ENCODE peak calls at places on chromosome 7, in four cellular contexts. P is IMR-90, C is activated B cell treated with CpG ODN at 0.5 μM for 24 hours, X is AG04450. F is an unnamed sample.

GRCh38 chr7:55552320-55553086 is 19.8 kb downstream of the VOPP1 start:
- DNase-seq in P (peak; percentile 90), C (no peak), X (no peak), F (peak; percentile 86)

GRCh38 chr7:1111156-1111555 is 23.2 kb downstream of the GPER1 start:
- DNase-seq in P (no peak), C (no peak), X (no peak), F (no peak)

GRCh38 chr7:129228633-129229032 is 3.8 kb downstream of the AHCYL2 start:
- DNase-seq in P (no peak), C (no peak), X (no peak), F (no peak)

GRCh38 chr7:22660732-22661131 is 66.3 kb upstream of the IL6 start:
- DNase-seq in P (no peak), C (no peak), X (no peak), F (no peak)

GRCh38 chr7:155007947-155008346 is 5.0 kb upstream of the PAXIP1 start:
- DNase-seq in P (no peak), C (no peak), X (no peak), F (no peak)

GRCh38 chr7:104156842-104157277 is 51.0 kb downstream of the ORC5 start:
- DNase-seq in P (peak; percentile 57), C (no peak), X (no peak), F (no peak)

GRCh38 chr7:105678811-105679495 is 97.7 kb upstream of the EFCAB10 start:
- DNase-seq in P (peak; percentile 50), C (peak; percentile 42), X (no peak), F (peak; percentile 82)

GRCh38 chr7:55024776-55025175 is 6.0 kb downstream of the EGFR start:
- DNase-seq in P (peak; percentile 65), C (no peak), X (no peak), F (no peak)

GRCh38 chr7:78218051-78218450 is 419.5 kb downstream of the PHTF2 start:
- DNase-seq in P (peak; percentile 79), C (no peak), X (no peak), F (no peak)

GRCh38 chr7:98671733-98672331 is 54.7 kb downstream of the NPTX2 start:
- DNase-seq in P (no peak), C (no peak), X (no peak), F (no peak)

GRCh38 chr7:38224392-38224791 is 46.3 kb downstream of the STARD3NL start:
- DNase-seq in P (peak; percentile 25), C (no peak), X (no peak), F (no peak)

GRCh38 chr7:20407585-20408466 is 77.1 kb downstream of the ITGB8 start:
- DNase-seq in P (peak; percentile 43), C (no peak), X (no peak), F (no peak)

GRCh38 chr7:18815261-18815840 is 302.1 kb downstream of the TWIST1 start:
- DNase-seq in P (no peak), C (no peak), X (no peak), F (no peak)

GRCh38 chr7:81299272-81299671 is 380.4 kb upstream of the SEMA3C start:
- DNase-seq in P (peak; percentile 96), C (no peak), X (peak; percentile 78), F (no peak)

DNA sequence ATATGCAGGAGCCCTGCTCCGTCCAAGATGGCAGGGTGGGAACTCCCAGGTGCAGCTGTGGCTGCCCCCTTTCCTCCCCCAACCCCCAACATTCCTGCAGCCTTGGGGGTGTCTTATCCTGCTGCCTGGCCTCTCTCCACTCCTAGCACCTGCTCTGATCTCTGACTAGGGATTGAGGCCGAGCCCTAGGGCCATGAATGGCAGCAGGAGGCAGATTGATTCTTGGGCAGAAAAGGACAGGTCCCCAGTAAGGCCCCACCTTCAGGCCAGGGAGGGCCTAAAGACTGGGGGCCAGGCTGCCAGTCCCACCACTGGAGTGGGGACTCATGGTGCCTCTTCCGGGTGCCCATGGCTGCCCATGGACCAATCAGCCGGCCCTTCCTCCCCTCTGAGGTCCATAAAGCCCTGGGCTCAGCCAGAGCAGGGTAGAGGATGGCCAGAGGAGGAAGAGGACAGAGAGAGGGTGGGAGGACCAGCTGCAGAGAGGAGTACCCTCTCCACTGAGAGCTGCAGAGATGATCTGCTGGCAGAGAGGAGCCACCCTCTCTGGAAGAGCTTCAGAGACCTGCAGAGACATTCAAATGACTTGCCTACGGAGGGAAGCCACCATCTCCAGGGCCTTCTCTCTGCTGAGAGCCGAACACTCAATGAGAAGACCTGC is 8.3 kb upstream of the COA1 start:
- DNase-seq in P (no peak), C (no peak), X (no peak), F (no peak)
- TF ChIP-seq CTCF in P (no peak), C (no peak), X (no peak), F (no peak)

DNA sequence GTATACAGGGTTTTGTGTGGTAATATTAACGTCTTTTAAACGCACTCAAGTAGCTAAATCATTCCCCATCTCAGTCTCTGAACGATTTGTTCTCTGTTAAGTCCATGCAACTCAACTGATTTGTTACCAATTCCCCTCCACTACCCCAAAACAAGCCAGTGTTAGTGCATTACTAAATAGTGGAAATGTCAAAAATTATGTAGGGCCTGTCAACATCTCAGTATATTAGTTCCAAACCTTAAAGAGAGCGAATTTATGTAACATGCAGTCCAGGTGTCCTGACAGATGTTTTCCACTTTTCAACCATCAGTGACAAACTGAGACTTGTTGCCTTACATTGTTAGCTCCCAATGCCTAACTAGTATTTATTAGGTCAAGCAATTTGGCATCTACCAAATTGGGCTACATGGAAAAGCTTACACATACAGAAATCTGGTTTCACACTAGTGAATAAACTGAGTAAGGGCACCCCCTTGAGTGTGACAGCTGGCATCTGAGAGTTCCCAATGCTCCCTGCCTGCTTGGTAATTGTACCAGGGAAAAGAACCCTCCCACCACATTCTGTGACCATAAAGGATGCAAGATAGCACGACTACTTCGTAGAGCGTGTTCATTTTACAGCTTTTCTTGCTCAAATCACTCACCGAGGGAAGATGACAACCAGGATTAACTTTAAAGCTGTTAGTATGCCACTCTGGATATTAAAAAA is 12.1 kb downstream of the HNRNPA2B1 start:
- DNase-seq in P (no peak), C (no peak), X (no peak), F (no peak)
- TF ChIP-seq CTCF in P (no peak), C (no peak), X (no peak), F (no peak)

GRCh38 chr7:47992446-47992845 is 13.0 kb upstream of the HUS1 start:
- DNase-seq in P (no peak), C (no peak), X (no peak), F (no peak)

GRCh38 chr7:47991270-47991669 is 11.9 kb upstream of the HUS1 start:
- DNase-seq in P (no peak), C (no peak), X (no peak), F (no peak)

GRCh38 chr7:47991741-47992311 is 12.4 kb upstream of the HUS1 start:
- DNase-seq in P (peak; percentile 51), C (peak; percentile 78), X (no peak), F (peak; percentile 85)

GRCh38 chr7:47990592-47990991 is 11.2 kb upstream of the HUS1 start:
- DNase-seq in P (no peak), C (no peak), X (no peak), F (no peak)

DNA sequence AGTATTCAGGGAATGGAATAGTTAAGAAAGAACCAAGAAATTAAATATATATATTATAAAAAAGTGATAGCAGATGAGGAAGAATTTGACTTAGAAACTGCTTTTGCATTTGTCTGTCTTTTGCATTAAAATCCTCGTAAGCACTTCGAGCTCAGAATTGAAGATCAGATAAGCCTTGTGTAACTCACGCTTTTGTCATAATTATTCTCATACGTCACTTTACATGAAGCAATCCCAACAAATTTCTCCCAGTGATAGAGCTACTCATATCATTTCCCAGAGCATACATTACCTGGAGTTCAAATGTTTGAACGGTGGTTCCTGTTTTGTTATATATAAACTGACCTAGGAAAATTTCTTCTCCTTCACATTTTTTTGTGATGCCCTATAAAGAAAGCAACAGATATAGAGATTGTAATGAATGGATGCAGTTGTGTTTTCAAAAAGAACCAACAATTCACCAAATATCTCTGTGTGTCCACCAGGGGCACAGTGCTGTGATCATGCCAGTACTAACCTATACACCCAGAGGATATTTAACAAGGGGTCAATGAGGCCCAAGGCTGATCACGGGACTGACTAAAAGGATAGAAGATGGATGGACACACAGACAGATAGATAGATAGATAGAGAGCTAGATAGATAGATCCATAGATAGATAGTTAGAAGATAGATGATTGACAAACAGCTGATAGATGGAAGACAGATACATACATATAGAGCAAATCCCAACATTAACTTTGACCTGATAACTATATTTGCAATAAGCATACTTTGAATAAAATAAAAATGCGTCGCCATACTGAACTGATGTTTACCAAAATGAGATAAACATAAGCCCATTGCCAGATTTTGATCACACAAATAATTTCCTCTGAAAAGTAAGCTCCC is 9.3 kb upstream of the HUS1 start:
- DNase-seq in P (peak; percentile 5), C (no peak), X (no peak), F (no peak)
- TF ChIP-seq CTCF in P (peak; percentile 34), C (no peak), X (peak; percentile 62), F (peak; percentile 64)

DNA sequence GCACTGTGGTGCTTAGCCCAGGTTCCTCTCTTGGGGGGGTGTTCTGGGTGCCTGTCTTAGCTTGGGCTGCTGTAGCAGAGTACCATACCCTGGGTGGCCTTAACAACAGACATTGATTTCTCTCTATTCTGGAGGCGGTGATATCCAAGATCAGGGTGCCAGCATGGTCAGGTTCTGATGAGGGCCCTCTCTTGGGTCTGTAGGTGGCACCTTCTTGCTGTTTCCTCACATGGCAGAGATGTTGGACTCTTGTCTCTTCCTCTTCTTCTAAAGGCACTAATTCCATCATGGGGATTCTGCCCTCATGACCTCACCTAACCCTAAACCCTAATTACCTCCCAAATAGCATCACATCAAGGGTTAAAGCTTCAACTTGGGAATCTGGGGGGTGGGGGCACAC is 19.9 kb upstream of the CRHR2 start:
- DNase-seq in P (no peak), C (no peak), X (no peak), F (no peak)
- TF ChIP-seq CTCF in P (no peak), C (no peak), X (no peak), F (no peak)

GRCh38 chr7:5396542-5396941 is 27.1 kb downstream of the TNRC18 start:
- DNase-seq in P (no peak), C (peak; percentile 35), X (no peak), F (no peak)
- TF ChIP-seq CTCF in P (no peak), C (no peak), X (no peak), F (peak; percentile 49)